ENCODE peak calls at places on chromosome 9, in six cellular contexts. One of them, this sample, is unnamed.

GRCh38 chr9:72150172-72150571 is 932 bp downstream of the GDA start:
- DNase-seq in fibroblast of the aortic adventitia: no peak
- DNase-seq in mesendoderm: no peak
- DNase-seq in stimulated activated CD8-positive, alpha-beta memory T cell treated with anti-CD3 and anti-CD28 coated beads, Interleukin-15, amount 100 ng/mL, for 4 hours: no peak
- DNase-seq in stomach: no peak
- DNase-seq in left colon: peak
- DNase-seq in this sample: no peak

GRCh38 chr9:77455312-77455927 is 192.7 kb downstream of the GNA14 start:
- DNase-seq in left colon: peak
- DNase-seq in mesendoderm: peak
- DNase-seq in stimulated activated CD8-positive, alpha-beta memory T cell treated with anti-CD3 and anti-CD28 coated beads, Interleukin-15, amount 100 ng/mL, for 4 hours: no peak
- DNase-seq in fibroblast of the aortic adventitia: no peak
- DNase-seq in stomach: peak
- DNase-seq in this sample: peak

GRCh38 chr9:134880484-134881312 is at the start of gene FCN2:
- DNase-seq in fibroblast of the aortic adventitia: no peak
- DNase-seq in left colon: no peak
- DNase-seq in stomach: no peak
- DNase-seq in mesendoderm: peak
- DNase-seq in stimulated activated CD8-positive, alpha-beta memory T cell treated with anti-CD3 and anti-CD28 coated beads, Interleukin-15, amount 100 ng/mL, for 4 hours: no peak
- DNase-seq in this sample: no peak

GRCh38 chr9:136441191-136441680 is 1.6 kb upstream of the INPP5E start:
- DNase-seq in mesendoderm: no peak
- DNase-seq in stomach: no peak
- DNase-seq in stimulated activated CD8-positive, alpha-beta memory T cell treated with anti-CD3 and anti-CD28 coated beads, Interleukin-15, amount 100 ng/mL, for 4 hours: no peak
- DNase-seq in fibroblast of the aortic adventitia: no peak
- DNase-seq in left colon: no peak
- DNase-seq in this sample: no peak

GRCh38 chr9:122036988-122037387 is 56.1 kb downstream of the TTLL11 start:
- DNase-seq in left colon: no peak
- DNase-seq in stomach: no peak
- DNase-seq in fibroblast of the aortic adventitia: peak
- DNase-seq in stimulated activated CD8-positive, alpha-beta memory T cell treated with anti-CD3 and anti-CD28 coated beads, Interleukin-15, amount 100 ng/mL, for 4 hours: no peak
- DNase-seq in mesendoderm: peak
- DNase-seq in this sample: no peak

GRCh38 chr9:108477538-108478006 is 378.2 kb downstream of the ACTL7B start:
- DNase-seq in stimulated activated CD8-positive, alpha-beta memory T cell treated with anti-CD3 and anti-CD28 coated beads, Interleukin-15, amount 100 ng/mL, for 4 hours: no peak
- DNase-seq in mesendoderm: no peak
- DNase-seq in fibroblast of the aortic adventitia: peak
- DNase-seq in stomach: no peak
- DNase-seq in left colon: peak
- DNase-seq in this sample: no peak

GRCh38 chr9:3857673-3858072 is 331.9 kb upstream of the RFX3 start:
- DNase-seq in stomach: no peak
- DNase-seq in mesendoderm: no peak
- DNase-seq in stimulated activated CD8-positive, alpha-beta memory T cell treated with anti-CD3 and anti-CD28 coated beads, Interleukin-15, amount 100 ng/mL, for 4 hours: no peak
- DNase-seq in left colon: no peak
- DNase-seq in fibroblast of the aortic adventitia: peak
- DNase-seq in this sample: no peak

GRCh38 chr9:91495450-91495849 is 71.8 kb upstream of the NFIL3 start:
- DNase-seq in fibroblast of the aortic adventitia: peak
- DNase-seq in mesendoderm: no peak
- DNase-seq in left colon: no peak
- DNase-seq in stimulated activated CD8-positive, alpha-beta memory T cell treated with anti-CD3 and anti-CD28 coated beads, Interleukin-15, amount 100 ng/mL, for 4 hours: no peak
- DNase-seq in stomach: no peak
- DNase-seq in this sample: no peak

GRCh38 chr9:117104972-117105495 is 309.8 kb downstream of the ASTN2 start:
- DNase-seq in left colon: no peak
- DNase-seq in fibroblast of the aortic adventitia: no peak
- DNase-seq in mesendoderm: peak
- DNase-seq in stomach: no peak
- DNase-seq in stimulated activated CD8-positive, alpha-beta memory T cell treated with anti-CD3 and anti-CD28 coated beads, Interleukin-15, amount 100 ng/mL, for 4 hours: no peak
- DNase-seq in this sample: no peak